ENCODE peak calls at places on chromosomes 12 and 14, in five cellular contexts. P is K562, H is GM12878, X is A549, O is SK-N-SH. W is an unnamed sample.

GRCh38 chr12:48334807-48335206 is 15.9 kb downstream of the ZNF641 start:
- DNase-seq in O (no peak), P (no peak), X (no peak), H (no peak), W (no peak)

GRCh38 chr14:71355324-71356201 is 448.3 kb downstream of the PCNX1 start:
- DNase-seq in O (peak; percentile 33), H (no peak), X (no peak), P (peak; percentile 35), W (peak; percentile 68)

GRCh38 chr12:16844875-16845274 is 238.9 kb upstream of the LMO3 start:
- DNase-seq in H (no peak), O (no peak), P (no peak), X (peak; percentile 10), W (no peak)

GRCh38 chr12:108560321-108560721 is 652 bp downstream of the SART3 start:
- DNase-seq in H (no peak), O (no peak), P (no peak), X (no peak), W (peak; percentile 64)

GRCh38 chr14:101507306-101508150 is 53.8 kb upstream of the DIO3 start:
- DNase-seq in P (no peak), O (no peak), X (no peak), H (no peak), W (no peak)

GRCh38 chr14:22650960-22651521 is 6.9 kb upstream of the OR6J1 start:
- DNase-seq in P (no peak), X (peak; percentile 60), O (no peak), H (peak; percentile 44), W (no peak)

GRCh38 chr12:106090586-106091411 is 48.0 kb downstream of the NUAK1 start:
- DNase-seq in O (no peak), H (no peak), X (no peak), P (no peak), W (peak; percentile 86)

GRCh38 chr14:40113671-40114070 is 681.4 kb upstream of the FBXO33 start:
- DNase-seq in P (no peak), H (no peak), O (no peak), X (no peak), W (no peak)

GRCh38 chr12:92608418-92609091 is 94.2 kb upstream of the PLEKHG7 start:
- DNase-seq in H (peak; percentile 9), X (peak; percentile 76), P (no peak), O (peak; percentile 21), W (peak; percentile 67)

GRCh38 chr12:120181991-120182631 is 12.4 kb downstream of the GCN1 start:
- DNase-seq in O (no peak), H (no peak), P (no peak), X (no peak), W (peak; percentile 74)

GRCh38 chr12:31585271-31585670 is 5.7 kb downstream of the DENND5B start:
- DNase-seq in X (peak; percentile 33), H (no peak), O (no peak), P (no peak), W (peak; percentile 63)

GRCh38 chr14:59336078-59336477 is 129.1 kb downstream of the GPR135 start:
- DNase-seq in X (no peak), O (no peak), H (no peak), P (no peak), W (no peak)

GRCh38 chr14:56268653-56269052 is 150.4 kb downstream of the PELI2 start:
- DNase-seq in X (no peak), P (no peak), O (no peak), H (no peak), W (peak; percentile 44)

GRCh38 chr12:51460519-51460918 is 35.9 kb downstream of the SLC4A8 start:
- DNase-seq in P (no peak), O (no peak), H (no peak), X (peak; percentile 40), W (peak; percentile 76)
- TF ChIP-seq RCOR1 in P (no peak), O (no peak), H (no peak), X (no peak), W (no peak)

DNA sequence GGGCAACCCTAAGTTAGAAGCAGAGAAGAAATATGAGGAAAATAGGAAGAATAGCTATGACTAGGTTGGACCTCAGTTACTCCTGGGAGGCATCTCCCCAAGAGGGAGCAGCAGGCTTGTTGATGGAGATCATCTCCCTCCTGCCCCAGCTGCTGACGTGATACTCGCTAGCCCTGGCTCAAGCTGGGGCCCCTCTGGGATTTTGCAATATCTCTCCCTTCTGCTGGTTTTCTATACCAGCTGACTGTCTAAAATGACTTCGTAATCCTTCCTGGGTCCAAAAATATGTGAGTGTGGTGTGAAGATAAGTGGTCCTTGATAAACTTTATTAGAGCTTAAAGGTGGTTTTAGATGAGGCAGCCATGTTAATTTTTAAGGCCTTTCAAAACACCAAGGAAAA is 4.5 kb upstream of the HECTD4 start:
- DNase-seq in H (no peak), X (no peak), P (peak; percentile 39), O (no peak), W (peak; percentile 84)
- TF ChIP-seq RCOR1 in H (no peak), X (no peak), P (no peak), O (no peak), W (no peak)

GRCh38 chr12:51216652-51217051 is 1.2 kb downstream of the POU6F1 start:
- DNase-seq in P (no peak), X (no peak), O (no peak), H (no peak), W (no peak)
- TF ChIP-seq RCOR1 in P (no peak), X (no peak), O (no peak), H (no peak), W (no peak)

GRCh38 chr12:127284021-127284420 is 982.9 kb upstream of the TMEM132C start:
- DNase-seq in X (no peak), O (no peak), P (no peak), H (no peak), W (peak; percentile 55)

GRCh38 chr12:127278351-127278750 is 988.6 kb upstream of the TMEM132C start:
- DNase-seq in H (no peak), X (no peak), O (no peak), P (no peak), W (no peak)

GRCh38 chr12:127277882-127278281 is 989.1 kb upstream of the TMEM132C start:
- DNase-seq in H (peak; percentile 9), O (no peak), P (no peak), X (no peak), W (no peak)

GRCh38 chr12:127282786-127283565 is 984.0 kb upstream of the TMEM132C start:
- DNase-seq in P (no peak), O (no peak), H (no peak), X (no peak), W (no peak)

GRCh38 chr12:127280393-127281275 is 986.3 kb upstream of the TMEM132C start:
- DNase-seq in H (no peak), P (peak; percentile 86), X (peak; percentile 54), O (peak; percentile 33), W (no peak)
- TF ChIP-seq RCOR1 in H (no peak), P (peak; percentile 30), X (no peak), O (no peak), W (no peak)

DNA sequence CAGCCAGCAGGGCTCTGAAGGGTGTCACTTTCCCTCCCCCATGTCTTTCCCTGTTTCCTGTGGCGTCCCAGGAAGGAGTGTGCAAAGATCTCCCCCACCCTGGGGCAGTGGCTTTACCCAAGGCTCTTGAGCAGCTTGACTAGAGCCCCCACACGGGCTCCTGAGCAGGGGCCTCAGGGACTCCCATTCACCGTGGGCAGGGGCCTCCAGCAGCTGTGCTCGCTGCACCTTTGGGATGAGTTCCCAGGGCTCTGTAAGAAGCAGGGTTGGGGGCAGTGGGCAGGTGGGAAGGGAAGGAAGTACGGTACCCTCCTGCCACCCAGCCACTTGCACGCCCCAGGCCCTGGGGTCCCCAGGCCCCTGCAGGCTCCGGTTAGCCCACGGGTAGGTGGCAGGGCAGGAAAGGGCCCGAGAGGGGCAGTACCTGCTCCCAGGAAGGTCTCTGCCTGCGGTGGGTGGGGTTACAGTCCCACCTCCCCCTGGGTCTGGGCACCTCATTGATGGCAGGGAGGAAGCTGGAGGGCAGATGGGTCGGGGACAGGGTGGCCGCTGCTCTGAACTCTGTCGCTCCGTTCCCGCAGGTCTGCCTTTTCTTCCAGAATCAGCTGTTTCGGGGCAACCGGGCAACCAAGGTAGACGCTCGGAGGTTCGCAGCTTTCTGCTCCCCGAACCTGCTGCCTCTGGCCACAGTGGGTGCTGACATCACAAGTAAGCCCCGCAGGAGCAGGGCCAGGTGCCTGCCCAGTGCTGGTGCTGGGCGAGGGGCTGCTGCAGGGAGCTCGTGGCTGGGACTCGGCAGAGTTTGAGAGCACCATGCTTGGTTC is 13.0 kb downstream of the ASPG start:
- DNase-seq in O (no peak), H (no peak), P (no peak), X (no peak), W (no peak)
- TF ChIP-seq RCOR1 in O (no peak), H (no peak), P (no peak), X (no peak), W (no peak)

DNA sequence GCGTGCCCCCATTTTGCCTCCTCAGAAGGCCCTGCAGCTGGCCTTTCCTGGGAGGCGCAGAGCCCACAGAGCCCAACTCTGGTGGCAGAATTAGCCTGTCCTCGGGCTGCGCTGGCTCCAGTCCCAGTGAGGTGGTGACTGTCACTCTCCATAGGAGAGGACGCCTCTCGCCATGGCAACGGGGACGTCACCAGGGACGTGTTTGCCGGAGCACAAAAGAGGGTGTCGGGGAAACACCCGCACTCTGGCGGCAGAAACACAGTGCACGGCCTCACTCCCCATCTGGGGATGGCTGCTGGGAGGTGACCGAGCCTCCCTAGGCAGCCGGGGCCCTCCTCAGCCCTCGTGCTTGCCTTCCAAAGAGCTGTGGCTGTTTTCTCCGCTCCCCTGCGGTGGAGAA is 50.2 kb upstream of the NCOR2 start:
- DNase-seq in P (peak; percentile 48), X (no peak), O (peak; percentile 90), H (no peak), W (no peak)
- TF ChIP-seq RCOR1 in P (no peak), X (no peak), O (no peak), H (no peak), W (no peak)

W was measured in IMR-90.